ENCODE peak calls at places on chromosome 19, in five cellular contexts. P is HEK293T, H is NCI-H1417, K is BJ, T is H1. J is an unnamed sample.

GRCh38 chr19:46407891-46408426 is 5.4 kb downstream of the CCDC8 start:
- DNase-seq in P (no peak), H (no peak), K (no peak), T (no peak), J (no peak)

GRCh38 chr19:52120286-52120685 is 19.5 kb downstream of the ZNF616 start:
- DNase-seq in P (no peak), H (no peak), K (no peak), T (no peak), J (no peak)

GRCh38 chr19:38562096-38562495 is 55.7 kb downstream of the MAP4K1 start:
- DNase-seq in P (no peak), H (no peak), K (no peak), T (no peak), J (no peak)

GRCh38 chr19:12090807-12091206 is 26.3 kb downstream of the ZNF844 start:
- DNase-seq in P (no peak), H (peak; percentile 69), K (no peak), T (no peak), J (peak; percentile 34)

GRCh38 chr19:18833849-18834643 is 2.3 kb downstream of the UPF1 start:
- DNase-seq in P (no peak), H (peak; percentile 89), K (no peak), T (no peak), J (no peak)

GRCh38 chr19:34332027-34332786 is 32.8 kb upstream of the GPI start:
- DNase-seq in P (no peak), H (no peak), K (no peak), T (no peak), J (no peak)

GRCh38 chr19:13016628-13017305 is 21.5 kb downstream of the NFIX start:
- DNase-seq in P (no peak), H (no peak), K (no peak), T (no peak), J (no peak)

GRCh38 chr19:40347476-40348124 is 597 bp downstream of the C19orf47 start:
- DNase-seq in P (no peak), H (no peak), K (no peak), T (no peak), J (no peak)